ENCODE peak calls at places on chromosome 18, in seven cellular contexts. J is endodermal cell, N is Panc1, P is hepatocyte, D is right lobe of liver, F is body of pancreas, O is HepG2. Z is an unnamed sample. For H3K4me1, the result is how much of the 10 kb centered on the place peaks cover.

GRCh38 chr18:49849331-49850217 is 36.2 kb upstream of the ACAA2 start:
- DNase-seq in D (peak), P (peak), J (peak), O (peak), N (peak), F (peak), Z (peak)

GRCh38 chr18:5538541-5538940 is 5.3 kb downstream of the EPB41L3 start:
- DNase-seq in J (no peak), P (no peak), F (no peak), O (no peak), N (no peak), D (no peak), Z (no peak)

GRCh38 chr18:9835796-9836195 is 50.0 kb upstream of the TXNDC2 start:
- DNase-seq in O (no peak), J (no peak), P (no peak), F (no peak), D (no peak), N (no peak), Z (no peak)

GRCh38 chr18:62716679-62717058 is 1.3 kb downstream of the PHLPP1 start:
- DNase-seq in J (no peak), O (no peak), F (peak), N (no peak), P (peak), D (peak), Z (peak)

GRCh38 chr18:23733895-23734294 is 44.6 kb downstream of the LAMA3 start:
- DNase-seq in P (no peak), O (no peak), N (no peak), D (no peak), F (no peak), J (no peak), Z (no peak)

GRCh38 chr18:24616638-24617037 is 156.2 kb downstream of the HRH4 start:
- DNase-seq in N (no peak), F (no peak), O (no peak), J (no peak), P (no peak), D (no peak), Z (no peak)

GRCh38 chr18:62288669-62289016 is 36.5 kb upstream of the TNFRSF11A start:
- DNase-seq in J (no peak), P (no peak), F (no peak), O (no peak), D (no peak), N (no peak), Z (no peak)

GRCh38 chr18:74387362-74387761 is 69.7 kb downstream of the DIPK1C start:
- DNase-seq in P (no peak), J (no peak), O (no peak), D (no peak), F (no peak), N (no peak), Z (no peak)

GRCh38 chr18:58527116-58528010 is 101.5 kb downstream of the ALPK2 start:
- DNase-seq in O (peak), P (peak), F (no peak), N (no peak), D (no peak), J (no peak), Z (no peak)

GRCh38 chr18:13577091-13577697 is 149.2 kb downstream of the FAM210A start:
- DNase-seq in N (no peak), F (peak), P (no peak), J (peak), O (no peak), D (no peak), Z (peak)

GRCh38 chr18:78729099-78729467 is 250.5 kb upstream of the SALL3 start:
- DNase-seq in N (no peak), F (no peak), P (no peak), J (peak), O (no peak), D (peak), Z (no peak)

GRCh38 chr18:697012-697411 is 15.4 kb downstream of the ENOSF1 start:
- DNase-seq in P (no peak), F (no peak), N (no peak), D (no peak), O (no peak), J (no peak), Z (no peak)

GRCh38 chr18:37548679-37549289 is 16.8 kb downstream of the CELF4 start:
- DNase-seq in D (no peak), P (no peak), J (no peak), F (no peak), N (no peak), O (no peak), Z (no peak)

GRCh38 chr18:26226229-26227050 is at the start of gene TAF4B:
- DNase-seq in P (peak), J (peak), O (peak), F (peak), D (peak), N (peak), Z (peak)

GRCh38 chr18:3245185-3245564 is 2.4 kb upstream of the MYL12A start:
- DNase-seq in F (no peak), P (no peak), D (no peak), J (no peak), N (no peak), O (no peak), Z (no peak)
- H3K27ac ChIP-seq in F (no peak), P (peak), D (peak), J (no peak), N (peak), O (peak), Z (no peak)

GRCh38 chr18:7755753-7756475 is 188.8 kb downstream of the PTPRM start:
- DNase-seq in F (peak), P (peak), J (no peak), N (no peak), D (no peak), O (peak), Z (no peak)
- H3K4me1 ChIP-seq in F (under half), P (under half), J (under half), N (under half), D (under half), O (half or more), Z (under half)

GRCh38 chr18:7565677-7566076 is 1.4 kb upstream of the PTPRM start:
- DNase-seq in N (no peak), F (no peak), J (no peak), O (no peak), P (no peak), D (no peak), Z (peak)

GRCh38 chr18:7567487-7568425 is 640 bp downstream of the PTPRM start:
- DNase-seq in J (peak), P (peak), N (no peak), O (no peak), F (peak), D (peak), Z (peak)

GRCh38 chr18:7568426-7568825 is 1.3 kb downstream of the PTPRM start:
- DNase-seq in D (peak), N (no peak), P (peak), F (peak), J (no peak), O (peak), Z (peak)

GRCh38 chr18:7566587-7567486 is at the start of gene PTPRM:
- DNase-seq in J (peak), N (no peak), O (peak), F (peak), D (peak), P (peak), Z (peak)

DNA sequence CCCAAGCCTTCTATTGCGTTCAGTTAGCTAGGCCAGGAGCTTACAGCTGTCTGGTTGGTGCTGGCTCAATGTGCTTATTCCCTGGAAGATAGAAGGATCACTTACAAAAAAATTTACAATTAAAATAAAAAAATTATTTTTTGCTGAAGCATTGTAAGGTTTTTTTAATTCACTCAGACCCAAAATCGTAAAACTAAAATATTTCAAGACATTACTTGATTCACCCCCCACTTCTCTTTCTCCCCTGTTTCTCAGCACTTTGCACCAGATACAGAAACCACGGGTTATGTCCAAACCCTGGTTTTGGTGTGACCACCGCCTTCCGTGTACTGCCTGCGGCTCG is 901 bp upstream of the PTPRM start:
- DNase-seq in F (no peak), P (no peak), N (no peak), O (no peak), D (no peak), J (no peak), Z (no peak)
- H3K27ac ChIP-seq in F (peak), P (peak), N (no peak), O (no peak), D (peak), J (no peak), Z (peak)

GRCh38 chr18:36305375-36305774 is 7.9 kb downstream of the FHOD3 start:
- DNase-seq in D (no peak), P (no peak), N (no peak), J (peak), F (no peak), O (no peak), Z (no peak)
- H3K4me1 ChIP-seq in D (under half), P (under half), N (half or more), J (under half), F (under half), O (under half), Z (under half)

DNA sequence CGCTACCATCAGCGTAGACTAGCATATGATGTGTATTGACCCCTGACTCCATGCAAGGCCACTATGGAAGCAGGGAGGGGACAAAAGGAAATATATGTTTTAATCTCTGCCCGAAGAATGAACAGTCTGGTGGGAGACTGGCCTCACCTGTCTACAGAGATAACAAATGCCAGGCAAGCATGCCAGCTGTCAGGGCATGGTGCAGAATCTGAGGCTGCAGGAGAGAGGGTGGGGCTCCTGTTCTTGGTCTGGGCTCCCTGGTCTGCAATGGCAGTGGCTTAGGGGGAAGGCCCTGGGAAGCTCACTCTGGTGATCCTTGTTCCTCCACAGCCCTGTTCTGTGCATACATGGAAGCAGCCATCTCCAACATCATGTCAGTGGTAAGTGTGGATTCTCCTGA is 27.5 kb downstream of the SLC14A2 start:
- DNase-seq in D (no peak), J (peak), N (no peak), P (no peak), F (no peak), O (no peak), Z (no peak)
- H3K27ac ChIP-seq in D (no peak), J (no peak), N (no peak), P (no peak), F (no peak), O (no peak), Z (no peak)

GRCh38 chr18:41324020-41324791 is 630.8 kb upstream of the PIK3C3 start:
- DNase-seq in D (no peak), F (no peak), J (no peak), N (no peak), O (no peak), P (no peak), Z (peak)
- H3K4me1 ChIP-seq in D (under half), F (under half), J (under half), N (under half), O (under half), P (under half), Z (under half)

GRCh38 chr18:43879350-43879749 is 602.1 kb upstream of the SYT4 start:
- DNase-seq in P (no peak), D (no peak), F (no peak), O (no peak), J (no peak), N (no peak), Z (no peak)

GRCh38 chr18:43882358-43882757 is 605.1 kb upstream of the SYT4 start:
- DNase-seq in D (no peak), P (no peak), N (no peak), F (no peak), O (no peak), J (peak), Z (no peak)

GRCh38 chr18:43886341-43886740 is 609.1 kb upstream of the SYT4 start:
- DNase-seq in F (no peak), D (no peak), J (no peak), N (no peak), P (no peak), O (no peak), Z (no peak)

GRCh38 chr18:43887491-43887890 is 610.2 kb upstream of the SYT4 start:
- DNase-seq in J (peak), P (no peak), F (no peak), D (no peak), N (no peak), O (no peak), Z (no peak)

DNA sequence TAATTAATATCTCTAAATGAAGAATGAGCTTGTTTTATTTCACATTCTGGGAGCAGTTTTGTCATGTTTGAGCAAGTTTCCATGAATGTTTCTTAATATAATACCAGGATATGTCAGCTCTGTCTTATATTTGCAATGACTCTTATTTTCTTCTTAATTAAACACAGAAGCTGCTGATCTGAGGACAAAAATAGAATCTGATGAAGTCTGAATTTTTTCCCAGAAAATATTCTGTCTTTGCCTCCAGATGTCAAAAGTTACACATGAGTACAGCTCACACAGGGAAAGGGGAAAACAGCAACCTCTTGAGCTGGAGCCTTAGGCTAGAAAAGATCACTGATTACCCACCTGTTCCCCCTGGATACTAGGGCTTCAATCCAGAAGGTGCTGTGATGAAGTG is 606.6 kb upstream of the SYT4 start:
- DNase-seq in F (no peak), D (no peak), N (no peak), O (no peak), P (no peak), J (no peak), Z (no peak)
- H3K27ac ChIP-seq in F (no peak), D (no peak), N (no peak), O (no peak), P (no peak), J (no peak), Z (no peak)

DNA sequence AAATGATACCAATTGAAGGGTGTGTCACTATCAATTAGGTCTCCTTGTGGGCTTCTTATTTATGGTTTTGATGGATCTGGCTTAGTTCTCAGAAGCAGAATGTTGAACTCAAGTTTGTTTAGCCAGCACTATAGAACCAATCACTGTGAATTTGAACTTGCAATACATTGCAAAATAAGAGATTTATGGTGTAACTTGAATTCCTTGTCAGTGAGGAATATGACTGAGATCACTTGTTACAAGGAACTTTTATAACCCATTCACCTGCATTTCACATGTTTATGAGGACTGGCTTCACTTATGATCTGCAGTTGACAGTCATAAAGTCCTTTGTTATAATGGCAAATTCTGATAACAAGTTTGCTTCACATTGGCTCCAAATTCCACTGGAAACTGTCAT is 9.8 kb downstream of the GATA6 start:
- DNase-seq in D (no peak), O (no peak), P (peak), F (no peak), N (no peak), J (peak), Z (peak)
- H3K4me1 ChIP-seq in D (under half), O (under half), P (under half), F (half or more), N (under half), J (under half), Z (under half)

GRCh38 chr18:8139971-8140406 is 469.2 kb upstream of the RAB12 start:
- DNase-seq in O (no peak), N (no peak), J (no peak), D (no peak), P (no peak), F (peak), Z (no peak)
- H3K27ac ChIP-seq in O (no peak), N (no peak), J (no peak), D (no peak), P (no peak), F (no peak), Z (no peak)

GRCh38 chr18:77066101-77066500 is 66.5 kb downstream of the MBP start:
- DNase-seq in J (no peak), O (no peak), D (no peak), P (no peak), F (no peak), N (no peak), Z (no peak)
- H3K4me1 ChIP-seq in J (under half), O (under half), D (under half), P (under half), F (under half), N (half or more), Z (half or more)